ENCODE peak calls at places on chromosomes 13 and 19, in ten cellular contexts. M, T, E, C, K, F, D, A, Z and S are unnamed samples.
A peak's percentile ranks its signal among the peaks of the same experiment; 100 is the strongest.

GRCh38 chr13:34857561-34857960 is 84.5 kb upstream of the NBEA start:
- DNase-seq in F (no peak), A (no peak), Z (no peak), E (no peak), M (no peak), D (no peak), C (no peak), K (no peak), T (no peak), S (no peak)

GRCh38 chr13:42539670-42540069 is 34.3 kb upstream of the TNFSF11 start:
- DNase-seq in Z (no peak), E (no peak), C (no peak), M (no peak), D (no peak), K (no peak), A (no peak), F (no peak), T (no peak), S (no peak)

GRCh38 chr13:106491463-106491862 is 44.0 kb downstream of the EFNB2 start:
- DNase-seq in T (no peak), E (no peak), C (no peak), Z (no peak), D (no peak), A (no peak), K (no peak), F (no peak), M (no peak), S (no peak)

GRCh38 chr19:31334849-31335624 is 14.2 kb downstream of the TSHZ3 start:
- DNase-seq in K (no peak), C (no peak), F (no peak), M (no peak), D (no peak), E (no peak), Z (no peak), A (no peak), T (no peak), S (no peak)

GRCh38 chr19:39550197-39550596 is 10.2 kb upstream of the EID2 start:
- DNase-seq in D (no peak), E (no peak), Z (no peak), A (no peak), T (no peak), M (no peak), K (no peak), C (no peak), F (no peak), S (no peak)

GRCh38 chr13:59394526-59394925 is 769.2 kb downstream of the DIAPH3 start:
- DNase-seq in M (no peak), A (no peak), K (no peak), D (no peak), C (no peak), F (no peak), Z (no peak), T (no peak), E (no peak), S (no peak)

GRCh38 chr19:35524181-35524838 is 3.8 kb downstream of the SBSN start:
- DNase-seq in F (no peak), C (no peak), D (no peak), A (no peak), M (no peak), Z (no peak), E (no peak), T (no peak), K (no peak), S (no peak)

GRCh38 chr13:111337741-111338140 is 17.3 kb downstream of the TEX29 start:
- DNase-seq in D (no peak), K (no peak), C (peak; percentile 62), M (no peak), T (no peak), A (no peak), E (no peak), F (no peak), Z (no peak), S (no peak)

GRCh38 chr19:45001087-45001739 is at the start of gene RELB:
- DNase-seq in A (peak; percentile 99), C (peak; percentile 93), T (peak; percentile 87), Z (peak; percentile 72), E (peak; percentile 96), M (peak; percentile 93), F (peak; percentile 71), K (peak; percentile 73), D (peak; percentile 97), S (peak; percentile 98)

GRCh38 chr13:48478401-48478800 is 54.5 kb downstream of the RCBTB2 start:
- DNase-seq in A (no peak), M (peak; percentile 20), F (no peak), Z (no peak), K (no peak), C (no peak), E (no peak), D (no peak), T (peak; percentile 88), S (no peak)

GRCh38 chr13:79642596-79642995 is 161.6 kb downstream of the NDFIP2 start:
- DNase-seq in T (no peak), M (no peak), F (no peak), A (no peak), E (no peak), Z (no peak), D (no peak), C (no peak), K (no peak), S (no peak)
- TF ChIP-seq CTCF in T (no peak), M (no peak), F (no peak), A (no peak), E (no peak), Z (no peak), D (no peak), C (no peak), K (no peak), S (no peak)

GRCh38 chr13:95298169-95298940 is 2.9 kb downstream of the ABCC4 start:
- DNase-seq in E (no peak), T (no peak), F (no peak), C (no peak), D (no peak), A (no peak), M (no peak), Z (no peak), K (no peak), S (no peak)

GRCh38 chr13:95301135-95301946 is at the start of gene ABCC4:
- DNase-seq in E (peak; percentile 84), D (peak; percentile 70), K (peak; percentile 51), C (no peak), F (no peak), M (peak; percentile 55), T (peak; percentile 83), Z (peak; percentile 53), A (peak; percentile 64), S (peak; percentile 49)

GRCh38 chr13:95301947-95302386 is 716 bp upstream of the ABCC4 start:
- DNase-seq in M (no peak), Z (no peak), A (no peak), T (no peak), F (no peak), E (no peak), K (no peak), C (no peak), D (no peak), S (no peak)

GRCh38 chr13:95298971-95299627 is 2.2 kb downstream of the ABCC4 start:
- DNase-seq in Z (peak; percentile 36), M (no peak), F (peak; percentile 95), A (no peak), T (peak; percentile 41), E (no peak), K (no peak), C (no peak), D (no peak), S (no peak)

DNA sequence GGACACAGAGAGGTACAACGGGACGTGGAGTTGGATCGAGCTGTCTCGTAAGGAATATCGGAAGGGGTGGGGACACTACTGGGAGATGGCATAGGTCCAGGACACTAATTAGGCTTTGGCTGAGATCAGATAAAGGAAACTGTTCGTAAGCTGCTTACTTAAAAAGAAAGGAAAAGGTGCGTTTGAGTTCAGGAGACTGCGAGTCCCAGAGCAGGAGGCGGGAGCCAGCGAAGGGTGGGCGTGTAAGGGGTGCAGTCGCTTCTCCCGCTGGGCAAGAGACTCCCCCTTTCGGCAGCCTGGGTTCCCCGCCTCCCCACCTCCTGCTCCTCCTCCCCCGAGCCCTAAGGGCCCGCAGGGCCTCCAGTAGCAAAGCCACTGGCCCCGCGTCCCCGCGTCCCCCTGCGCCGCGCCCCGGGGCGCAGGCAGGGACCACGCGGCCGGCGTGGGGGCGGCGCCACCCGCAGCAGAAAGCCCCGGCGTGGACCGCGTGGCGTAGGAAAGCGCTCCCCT is 571 bp downstream of the ABCC4 start:
- DNase-seq in T (peak; percentile 50), K (peak; percentile 16), M (peak; percentile 28), E (peak; percentile 82), Z (peak; percentile 23), F (no peak), A (peak; percentile 66), D (peak; percentile 52), C (no peak), S (no peak)
- TF ChIP-seq CTCF in T (peak; percentile 25), K (peak; percentile 46), M (no peak), E (no peak), Z (no peak), F (no peak), A (no peak), D (no peak), C (no peak), S (no peak)

DNA sequence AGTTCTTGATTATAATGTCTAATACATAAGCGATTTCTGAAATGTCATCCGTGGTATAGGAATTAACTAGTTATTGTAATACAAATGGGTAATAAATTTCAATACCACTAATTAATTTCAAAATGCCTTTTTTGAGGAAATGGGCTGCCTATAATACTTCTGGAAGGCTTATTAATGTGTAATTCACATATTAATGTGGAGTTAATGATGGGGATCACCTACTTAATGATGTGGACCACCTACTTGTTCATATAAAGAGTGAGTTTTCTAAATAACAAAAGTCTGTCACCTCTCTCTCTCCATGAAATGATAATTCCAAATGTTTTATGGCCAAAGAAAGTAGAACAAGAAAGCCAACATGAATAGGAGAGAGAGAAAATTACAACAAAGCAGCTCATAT is 913.8 kb upstream of the GPC6 start:
- DNase-seq in D (no peak), E (no peak), A (no peak), K (no peak), C (no peak), M (no peak), Z (no peak), T (no peak), F (no peak), S (no peak)
- TF ChIP-seq CTCF in D (no peak), E (no peak), A (no peak), K (no peak), C (no peak), M (no peak), Z (no peak), T (no peak), F (no peak), S (no peak)

GRCh38 chr19:15479391-15480345 is at the start of gene PGLYRP2:
- DNase-seq in Z (no peak), C (no peak), F (peak; percentile 56), A (no peak), D (no peak), K (peak; percentile 31), T (peak; percentile 2), E (no peak), M (no peak), S (no peak)
- TF ChIP-seq CTCF in Z (peak; percentile 15), C (peak; percentile 22), F (peak; percentile 59), A (no peak), D (peak; percentile 30), K (peak; percentile 72), T (no peak), E (no peak), M (no peak), S (no peak)

GRCh38 chr13:99087130-99087953 is 109.5 kb upstream of the DOCK9 start:
- DNase-seq in A (peak; percentile 93), T (peak; percentile 81), Z (peak; percentile 71), E (peak; percentile 97), M (peak; percentile 82), D (peak; percentile 91), F (peak; percentile 85), K (peak; percentile 59), C (peak; percentile 92), S (peak; percentile 88)
- TF ChIP-seq CTCF in A (no peak), T (peak; percentile 20), Z (no peak), E (peak; percentile 21), M (peak; percentile 54), D (no peak), F (no peak), K (peak; percentile 9), C (no peak), S (no peak)